ENCODE peak calls at places on chromosomes 1 and 21, in four cellular contexts. L is H1, A is HepG2, G is K562. J is an unnamed sample.

GRCh38 chr1:22418852-22419480 is 32.7 kb upstream of the ZBTB40 start:
- DNase-seq in L (no peak), A (no peak), G (no peak), J (no peak)

GRCh38 chr1:6440198-6441126 is 15.9 kb downstream of the ESPN start:
- DNase-seq in L (peak; percentile 87), A (peak; percentile 48), G (peak; percentile 97), J (no peak)

GRCh38 chr1:98005326-98006010 is 84.6 kb upstream of the DPYD start:
- DNase-seq in L (no peak), A (no peak), G (no peak), J (no peak)

GRCh38 chr1:24119859-24120756 is 8.2 kb upstream of the MYOM3 start:
- DNase-seq in L (no peak), A (peak; percentile 85), G (no peak), J (no peak)

GRCh38 chr1:62593825-62594394 is 3.4 kb upstream of the ANGPTL3 start:
- DNase-seq in L (no peak), A (no peak), G (no peak), J (no peak)

GRCh38 chr1:105632342-105633196 is 1423.9 kb upstream of the PRMT6 start:
- DNase-seq in L (no peak), A (peak; percentile 96), G (no peak), J (no peak)

GRCh38 chr21:45328198-45329087 is 40.7 kb upstream of the POFUT2 start:
- DNase-seq in L (no peak), A (no peak), G (no peak), J (no peak)

GRCh38 chr1:33966346-33967141 is 102.7 kb downstream of the HMGB4 start:
- DNase-seq in L (no peak), A (no peak), G (no peak), J (peak; percentile 25)

GRCh38 chr1:5304702-5305101 is 650.3 kb downstream of the AJAP1 start:
- DNase-seq in L (no peak), A (no peak), G (peak; percentile 16), J (no peak)

GRCh38 chr21:38797470-38797869 is 8.3 kb upstream of the ETS2 start:
- DNase-seq in L (no peak), A (peak; percentile 80), G (peak; percentile 76), J (no peak)

GRCh38 chr1:198788561-198789064 is 149.8 kb downstream of the PTPRC start:
- DNase-seq in L (peak; percentile 53), A (no peak), G (no peak), J (peak; percentile 14)

GRCh38 chr1:242426271-242426905 is 98.1 kb downstream of the PLD5 start:
- DNase-seq in L (no peak), A (no peak), G (peak; percentile 22), J (no peak)

GRCh38 chr1:37153116-37153515 is 118.8 kb upstream of the GRIK3 start:
- DNase-seq in L (no peak), A (no peak), G (no peak), J (no peak)

GRCh38 chr1:93907718-93908117 is 1.5 kb downstream of the GCLM start:
- DNase-seq in L (no peak), A (peak; percentile 10), G (no peak), J (no peak)

GRCh38 chr21:42558846-42559245 is 45.2 kb downstream of the SLC37A1 start:
- DNase-seq in L (no peak), A (no peak), G (no peak), J (no peak)

GRCh38 chr1:203517426-203517974 is 23.5 kb downstream of the OPTC start:
- DNase-seq in L (no peak), A (no peak), G (no peak), J (no peak)

GRCh38 chr1:156122519-156123355 is 8.2 kb downstream of the LMNA start:
- DNase-seq in L (no peak), A (peak; percentile 70), G (peak; percentile 55), J (no peak)

GRCh38 chr1:15684468-15685283 is 556 bp downstream of the PLEKHM2 start:
- DNase-seq in L (peak; percentile 59), A (no peak), G (peak; percentile 90), J (peak; percentile 42)

GRCh38 chr1:242449211-242449610 is 75.3 kb downstream of the PLD5 start:
- DNase-seq in L (no peak), A (no peak), G (no peak), J (no peak)

GRCh38 chr1:215292906-215293305 is 210.4 kb downstream of the KCNK2 start:
- DNase-seq in L (no peak), A (no peak), G (no peak), J (no peak)

GRCh38 chr21:45612096-45613019 is 31.2 kb upstream of the PCBP3 start:
- DNase-seq in L (no peak), A (no peak), G (no peak), J (no peak)

GRCh38 chr1:119782541-119783338 is 14.0 kb upstream of the HMGCS2 start:
- DNase-seq in L (peak; percentile 35), A (no peak), G (no peak), J (no peak)

GRCh38 chr21:34340062-34340461 is 23.7 kb upstream of the KCNE2 start:
- DNase-seq in L (no peak), A (no peak), G (no peak), J (no peak)

GRCh38 chr1:35085421-35085820 is 6.2 kb downstream of the ZMYM1 start:
- DNase-seq in L (no peak), A (no peak), G (no peak), J (no peak)

GRCh38 chr1:225469051-225469450 is 41.2 kb upstream of the LBR start:
- DNase-seq in L (no peak), A (no peak), G (no peak), J (no peak)

GRCh38 chr1:13617108-13617507 is 33.5 kb downstream of the PDPN start:
- DNase-seq in L (no peak), A (no peak), G (no peak), J (no peak)

GRCh38 chr1:229127301-229127700 is 143.6 kb upstream of the RAB4A start:
- DNase-seq in L (no peak), A (no peak), G (no peak), J (no peak)

GRCh38 chr21:34557261-34557660 is 45.3 kb upstream of the KCNE1 start:
- DNase-seq in L (no peak), A (no peak), G (no peak), J (no peak)

GRCh38 chr21:31514598-31514997 is 144.9 kb upstream of the SOD1 start:
- DNase-seq in L (peak; percentile 64), A (no peak), G (no peak), J (no peak)

GRCh38 chr1:151997284-151997570 is 3.6 kb upstream of the S100A10 start:
- DNase-seq in L (no peak), A (no peak), G (no peak), J (no peak)

DNA sequence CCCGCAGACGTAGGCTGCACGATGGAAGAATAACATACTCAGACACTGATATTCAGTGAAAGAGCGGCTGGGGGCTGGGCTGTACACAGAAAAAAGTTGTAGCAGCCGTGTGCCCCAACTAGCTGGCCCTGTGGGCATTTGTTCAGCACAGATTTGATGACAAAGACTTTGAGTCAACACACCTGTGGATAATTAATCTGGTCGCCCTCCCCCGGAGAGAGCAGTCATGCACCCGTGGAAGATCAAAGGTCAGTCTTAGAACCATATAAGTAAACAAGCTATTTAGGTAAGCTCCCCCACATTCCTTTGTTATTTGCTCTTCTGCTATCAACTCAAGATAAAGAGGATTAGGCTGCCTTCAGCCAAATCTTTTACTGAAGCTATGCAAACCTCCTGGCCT is 148.4 kb upstream of the HMCN1 start:
- DNase-seq in L (no peak), A (peak; percentile 89), G (no peak), J (no peak)
- TF ChIP-seq GABPA in L (no peak), A (no peak), G (no peak), J (no peak)

DNA sequence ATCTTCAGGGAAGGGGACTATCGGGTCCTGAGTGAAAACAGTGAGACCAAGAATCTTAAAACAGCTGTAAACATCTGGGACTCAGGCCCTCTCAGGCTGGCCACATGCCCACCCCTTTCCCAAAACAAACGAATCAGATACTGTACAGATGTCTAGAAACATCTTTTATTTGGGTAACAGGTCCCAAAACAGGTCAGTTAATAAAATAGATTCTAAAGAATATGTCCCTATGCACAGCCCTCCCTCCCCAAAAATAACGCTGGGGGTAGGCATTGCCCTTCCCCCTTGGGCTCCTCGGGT is 499 bp upstream of the CRTC2 start:
- DNase-seq in L (no peak), A (no peak), G (no peak), J (no peak)
- H3K4me3 ChIP-seq in L (peak overlapping the region; percentile 85), A (peak overlapping the region; percentile 20), G (peak overlapping the region; percentile 94), J (no peak overlapping the region)

DNA sequence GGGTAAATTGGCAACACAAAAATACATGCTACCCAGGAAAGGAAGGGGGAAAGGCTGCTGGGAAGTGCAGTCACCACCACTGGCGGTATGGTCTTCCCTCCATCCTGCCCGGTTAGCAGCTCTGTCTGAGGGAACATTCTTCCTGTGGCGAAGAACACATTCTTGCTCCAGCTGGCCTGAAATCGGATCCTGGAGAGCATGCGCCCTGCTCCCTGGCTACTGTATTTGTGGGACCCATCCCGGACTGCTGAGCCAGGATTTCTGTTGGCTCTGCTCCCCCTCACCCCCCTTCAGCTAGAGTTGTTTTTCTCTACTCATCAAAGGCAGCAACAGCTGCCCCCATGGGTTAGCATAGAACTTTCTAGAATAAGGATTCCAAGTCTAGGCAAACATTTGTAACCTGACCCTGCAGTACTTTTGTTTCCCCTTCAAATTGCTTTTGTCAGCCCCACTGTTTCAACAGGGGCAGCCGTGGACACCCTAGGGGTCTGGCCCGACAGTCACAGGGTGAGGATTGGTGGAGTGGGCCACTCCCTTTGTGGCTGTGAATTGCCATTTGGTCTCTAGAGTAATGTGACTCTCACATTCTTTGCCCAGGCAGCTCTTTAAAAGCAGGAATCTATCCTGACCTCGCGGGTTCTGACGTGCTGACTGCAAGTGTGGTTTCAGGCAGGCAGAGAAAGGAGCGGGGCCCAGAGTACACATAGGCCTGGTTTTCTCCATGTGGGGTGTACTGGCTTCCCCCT is 157.7 kb downstream of the TOMM20 start:
- DNase-seq in L (peak; percentile 68), A (peak; percentile 81), G (no peak), J (no peak)
- TF ChIP-seq POLR2AphosphoS5 in L (peak; percentile 63), A (no peak), G (no peak), J (no peak)

GRCh38 chr1:41006942-41007865 is 14.3 kb downstream of the SLFNL1 start:
- DNase-seq in L (no peak), A (no peak), G (no peak), J (no peak)
- TF ChIP-seq GABPA in L (no peak), A (no peak), G (no peak), J (no peak)

GRCh38 chr1:232589809-232590741 is 39.9 kb downstream of the SIPA1L2 start:
- DNase-seq in L (no peak), A (no peak), G (no peak), J (peak; percentile 43)

GRCh38 chr1:232587141-232588008 is 42.6 kb downstream of the SIPA1L2 start:
- DNase-seq in L (no peak), A (no peak), G (no peak), J (no peak)

GRCh38 chr1:232591344-232591743 is 38.6 kb downstream of the SIPA1L2 start:
- DNase-seq in L (no peak), A (no peak), G (no peak), J (no peak)

GRCh38 chr1:232589111-232589808 is 40.7 kb downstream of the SIPA1L2 start:
- DNase-seq in L (no peak), A (no peak), G (no peak), J (no peak)

GRCh38 chr1:232590742-232591082 is 39.2 kb downstream of the SIPA1L2 start:
- DNase-seq in L (no peak), A (no peak), G (no peak), J (no peak)
- H3K4me3 ChIP-seq in L (no peak overlapping the region), A (no peak overlapping the region), G (no peak overlapping the region), J (no peak overlapping the region)

J was measured in HL-60.